ENCODE peak calls at places on chromosomes 13 and 19, in ten cellular contexts. X is MCF 10A; U is lower leg skin; C is CD14-positive monocyte; H is stimulated activated CD4-positive, alpha-beta T cell treated with anti-CD3 and anti-CD28 coated beads, Interleukin-15, amount 100 ng/mL, for 1 hour; T is body of pancreas; V is GM19239; S is occipital lobe; L is nephron progenitor cell; Q is NCI-H2029 treated with DMSO at 0.1 percent for 48 hours. E is an unnamed sample.

GRCh38 chr19:10655457-10656312 is 1.5 kb downstream of the ILF3 start:
- DNase-seq in X (peak; percentile 29), U (no peak), C (no peak), H (no peak), T (peak; percentile 71), V (no peak), S (no peak), L (peak; percentile 25), Q (peak; percentile 42), E (no peak)

GRCh38 chr19:9836021-9836420 is 903 bp downstream of the PIN1 start:
- DNase-seq in X (no peak), U (no peak), C (no peak), H (no peak), T (no peak), V (no peak), S (no peak), L (no peak), Q (no peak), E (peak; percentile 5)

GRCh38 chr19:29532097-29532496 is 6.3 kb downstream of the VSTM2B start:
- DNase-seq in X (no peak), U (peak; percentile 42), C (no peak), H (no peak), T (no peak), V (no peak), S (no peak), L (no peak), Q (no peak), E (no peak)

GRCh38 chr13:38628554-38628953 is 58.3 kb upstream of the FREM2 start:
- DNase-seq in X (no peak), U (no peak), C (no peak), H (no peak), T (no peak), V (no peak), S (no peak), L (no peak), Q (no peak), E (no peak)

GRCh38 chr19:31402529-31402928 is 53.3 kb upstream of the TSHZ3 start:
- DNase-seq in X (no peak), U (no peak), C (no peak), H (no peak), T (no peak), V (no peak), S (no peak), L (no peak), Q (no peak), E (no peak)

GRCh38 chr13:88005188-88005587 is 334.0 kb downstream of the SLITRK5 start:
- DNase-seq in X (peak; percentile 3), U (no peak), C (no peak), H (no peak), T (no peak), V (no peak), S (no peak), L (no peak), Q (no peak), E (no peak)

GRCh38 chr13:100130092-100130491 is 41.2 kb downstream of the PCCA start:
- DNase-seq in X (no peak), U (no peak), C (no peak), H (no peak), T (no peak), V (no peak), S (peak; percentile 7), L (no peak), Q (no peak), E (no peak)

GRCh38 chr13:110499621-110500281 is 61.8 kb downstream of the RAB20 start:
- DNase-seq in X (no peak), U (no peak), C (no peak), H (no peak), T (no peak), V (no peak), S (no peak), L (no peak), Q (peak; percentile 99), E (peak; percentile 11)

GRCh38 chr13:80665792-80666333 is 324.9 kb upstream of the SPRY2 start:
- DNase-seq in X (no peak), U (no peak), C (no peak), H (no peak), T (no peak), V (no peak), S (no peak), L (no peak), Q (no peak), E (no peak)

GRCh38 chr13:27708325-27708724 is 84.0 kb upstream of the GSX1 start:
- DNase-seq in X (peak; percentile 11), U (no peak), C (no peak), H (no peak), T (no peak), V (no peak), S (no peak), L (no peak), Q (no peak), E (no peak)

GRCh38 chr13:50400035-50400726 is 384.9 kb downstream of the KCNRG start:
- DNase-seq in X (peak; percentile 51), U (no peak), C (no peak), H (no peak), T (peak; percentile 42), V (no peak), S (peak; percentile 28), L (no peak), Q (no peak), E (no peak)

GRCh38 chr19:38142176-38143035 is 81.6 kb downstream of the DPF1 start:
- DNase-seq in X (peak; percentile 76), U (no peak), C (no peak), H (no peak), T (peak; percentile 29), V (peak; percentile 50), S (peak; percentile 57), L (peak; percentile 78), Q (no peak), E (no peak)

GRCh38 chr13:39506559-39507390 is 96.2 kb downstream of the LHFPL6 start:
- DNase-seq in X (peak; percentile 28), U (no peak), C (no peak), H (no peak), T (no peak), V (no peak), S (no peak), L (no peak), Q (no peak), E (no peak)

GRCh38 chr13:40159736-40160135 is 504.3 kb downstream of the COG6 start:
- DNase-seq in X (no peak), U (no peak), C (no peak), H (no peak), T (no peak), V (no peak), S (no peak), L (no peak), Q (peak; percentile 15), E (no peak)

GRCh38 chr13:26377038-26377437 is 123.1 kb downstream of the CDK8 start:
- DNase-seq in X (peak; percentile 42), U (no peak), C (no peak), H (no peak), T (no peak), V (no peak), S (no peak), L (peak; percentile 20), Q (no peak), E (no peak)

GRCh38 chr13:49023441-49023840 is 47.7 kb downstream of the FNDC3A start:
- DNase-seq in X (peak; percentile 58), U (no peak), C (no peak), H (no peak), T (no peak), V (no peak), S (no peak), L (no peak), Q (no peak), E (peak; percentile 59)

GRCh38 chr13:110711778-110712070 is 1.8 kb upstream of the ING1 start:
- DNase-seq in X (no peak), U (no peak), C (no peak), H (no peak), T (no peak), V (no peak), S (no peak), L (no peak), Q (no peak), E (no peak)

GRCh38 chr19:39398297-39398864 is 7.2 kb downstream of the MED29 start:
- DNase-seq in X (peak; percentile 95), U (peak; percentile 97), C (peak; percentile 100), H (no peak), T (peak; percentile 50), V (no peak), S (no peak), L (no peak), Q (no peak), E (peak; percentile 21)

GRCh38 chr19:3665681-3666544 is 34.4 kb downstream of the PIP5K1C start:
- DNase-seq in X (peak; percentile 49), U (peak; percentile 95), C (peak; percentile 59), H (peak; percentile 74), T (peak; percentile 58), V (peak; percentile 93), S (peak; percentile 24), L (peak; percentile 87), Q (no peak), E (no peak)

GRCh38 chr13:50127017-50127725 is 111.9 kb downstream of the KCNRG start:
- DNase-seq in X (no peak), U (peak; percentile 91), C (peak; percentile 67), H (peak; percentile 54), T (no peak), V (no peak), S (no peak), L (peak; percentile 51), Q (no peak), E (no peak)

GRCh38 chr13:111401151-111401550 is 80.7 kb downstream of the TEX29 start:
- DNase-seq in X (no peak), U (peak; percentile 56), C (no peak), H (no peak), T (no peak), V (no peak), S (no peak), L (no peak), Q (no peak), E (no peak)